ENCODE peak calls at places on chromosomes 11 and 22, in four cellular contexts. M is H1, G is HepG2, P is GM12878. Y is an unnamed sample.

GRCh38 chr11:73350908-73351636 is 25.1 kb upstream of the RELT start:
- DNase-seq in G (peak), P (no peak), M (no peak), Y (no peak)

GRCh38 chr11:109853156-109853776 is 239.9 kb upstream of the ZC3H12C start:
- DNase-seq in P (peak), M (no peak), G (peak), Y (peak)

GRCh38 chr11:103870821-103871309 is 165.6 kb upstream of the DDI1 start:
- DNase-seq in P (no peak), G (no peak), M (no peak), Y (no peak)

GRCh38 chr11:115707180-115707905 is 203.1 kb upstream of the CADM1 start:
- DNase-seq in G (no peak), M (no peak), P (no peak), Y (no peak)

GRCh38 chr22:45785458-45785857 is 113.8 kb downstream of the ATXN10 start:
- DNase-seq in G (peak), P (no peak), M (no peak), Y (no peak)

GRCh38 chr11:63999349-64000025 is 13.2 kb downstream of the OTUB1 start:
- DNase-seq in M (peak), P (no peak), G (no peak), Y (peak)

GRCh38 chr11:95515379-95515778 is 274.2 kb downstream of the FAM76B start:
- DNase-seq in G (no peak), P (no peak), M (no peak), Y (no peak)

GRCh38 chr11:57474017-57474750 is 13.9 kb downstream of the RTN4RL2 start:
- DNase-seq in G (no peak), M (no peak), P (peak), Y (no peak)

GRCh38 chr11:116641561-116642045 is 131.2 kb downstream of the BUD13 start:
- DNase-seq in P (no peak), G (no peak), M (peak), Y (peak)

GRCh38 chr11:6889835-6890234 is 2.5 kb downstream of the OR2D2 start:
- DNase-seq in P (no peak), M (no peak), G (no peak), Y (no peak)

GRCh38 chr22:20552450-20552894 is 45.1 kb downstream of the MED15 start:
- DNase-seq in M (no peak), G (peak), P (no peak), Y (no peak)

GRCh38 chr22:32764330-32765116 is 37.0 kb upstream of the TIMP3 start:
- DNase-seq in G (no peak), M (no peak), P (no peak), Y (no peak)

GRCh38 chr22:42947211-42947990 is 67.5 kb downstream of the PACSIN2 start:
- DNase-seq in G (peak), M (no peak), P (no peak), Y (no peak)

GRCh38 chr22:25482868-25483639 is 81.4 kb upstream of the GRK3 start:
- DNase-seq in G (no peak), P (no peak), M (no peak), Y (no peak)

GRCh38 chr22:21779444-21779843 is 43.9 kb upstream of the YPEL1 start:
- DNase-seq in M (no peak), P (no peak), G (no peak), Y (no peak)

GRCh38 chr22:23182289-23183106 is 2.2 kb downstream of the BCR start:
- DNase-seq in P (peak), G (no peak), M (no peak), Y (no peak)

GRCh38 chr11:96162816-96163499 is 180.0 kb downstream of the MAML2 start:
- DNase-seq in P (no peak), M (no peak), G (no peak), Y (no peak)

GRCh38 chr22:46626911-46627805 is 7.0 kb downstream of the GRAMD4 start:
- DNase-seq in M (peak), G (no peak), P (no peak), Y (peak)

GRCh38 chr11:99534812-99535211 is 514.1 kb downstream of the CNTN5 start:
- DNase-seq in M (no peak), G (no peak), P (no peak), Y (no peak)

GRCh38 chr22:40487663-40488249 is 117.4 kb downstream of the SGSM3 start:
- DNase-seq in M (no peak), G (peak), P (no peak), Y (no peak)

GRCh38 chr22:29150701-29151100 is 55.0 kb upstream of the EMID1 start:
- DNase-seq in G (no peak), P (no peak), M (no peak), Y (no peak)

GRCh38 chr11:64804346-64805210 is 1.6 kb upstream of the MAP4K2 start:
- DNase-seq in P (no peak), M (no peak), G (no peak), Y (no peak)

GRCh38 chr11:1576825-1577224 is 4.8 kb upstream of the DUSP8 start:
- DNase-seq in G (no peak), P (no peak), M (no peak), Y (no peak)

GRCh38 chr11:36452987-36453386 is 57.1 kb downstream of the TRAF6 start:
- DNase-seq in M (no peak), G (peak), P (no peak), Y (no peak)

GRCh38 chr22:17906978-17907730 is 117.2 kb downstream of the MICAL3 start:
- DNase-seq in P (no peak), M (no peak), G (no peak), Y (no peak)

GRCh38 chr11:108241370-108242037 is 18.6 kb downstream of the ATM start:
- DNase-seq in G (no peak), M (no peak), P (no peak), Y (no peak)

GRCh38 chr11:59025097-59025496 is 61.0 kb upstream of the GLYATL1B start:
- DNase-seq in M (no peak), G (peak), P (no peak), Y (no peak)
- TF ChIP-seq YY1 in M (no peak), G (no peak), P (no peak), Y (no peak)

GRCh38 chr11:79973701-79974626 is 533.1 kb upstream of the TENM4 start:
- DNase-seq in P (no peak), G (no peak), M (peak), Y (peak)
- TF ChIP-seq SUZ12 in P (no peak), G (no peak), M (no peak), Y (no peak)

GRCh38 chr22:44698531-44699421 is 3.2 kb upstream of the PRR5 start:
- DNase-seq in P (no peak), G (no peak), M (no peak), Y (peak)
- TF ChIP-seq YY1 in P (no peak), G (no peak), M (no peak), Y (no peak)

GRCh38 chr11:69830086-69830485 is 10.9 kb upstream of the FGF3 start:
- DNase-seq in G (no peak), P (no peak), M (no peak), Y (no peak)

GRCh38 chr11:69834251-69834650 is 15.0 kb upstream of the FGF3 start:
- DNase-seq in M (no peak), P (no peak), G (no peak), Y (no peak)

GRCh38 chr11:69834811-69835800 is 15.9 kb upstream of the FGF3 start:
- DNase-seq in M (no peak), P (no peak), G (no peak), Y (no peak)

GRCh38 chr11:69831985-69832384 is 12.8 kb upstream of the FGF3 start:
- DNase-seq in P (no peak), M (no peak), G (no peak), Y (no peak)

GRCh38 chr11:69832561-69833413 is 13.6 kb upstream of the FGF3 start:
- DNase-seq in M (no peak), P (no peak), G (no peak), Y (no peak)
- TF ChIP-seq SUZ12 in M (no peak), P (no peak), G (no peak), Y (no peak)

DNA sequence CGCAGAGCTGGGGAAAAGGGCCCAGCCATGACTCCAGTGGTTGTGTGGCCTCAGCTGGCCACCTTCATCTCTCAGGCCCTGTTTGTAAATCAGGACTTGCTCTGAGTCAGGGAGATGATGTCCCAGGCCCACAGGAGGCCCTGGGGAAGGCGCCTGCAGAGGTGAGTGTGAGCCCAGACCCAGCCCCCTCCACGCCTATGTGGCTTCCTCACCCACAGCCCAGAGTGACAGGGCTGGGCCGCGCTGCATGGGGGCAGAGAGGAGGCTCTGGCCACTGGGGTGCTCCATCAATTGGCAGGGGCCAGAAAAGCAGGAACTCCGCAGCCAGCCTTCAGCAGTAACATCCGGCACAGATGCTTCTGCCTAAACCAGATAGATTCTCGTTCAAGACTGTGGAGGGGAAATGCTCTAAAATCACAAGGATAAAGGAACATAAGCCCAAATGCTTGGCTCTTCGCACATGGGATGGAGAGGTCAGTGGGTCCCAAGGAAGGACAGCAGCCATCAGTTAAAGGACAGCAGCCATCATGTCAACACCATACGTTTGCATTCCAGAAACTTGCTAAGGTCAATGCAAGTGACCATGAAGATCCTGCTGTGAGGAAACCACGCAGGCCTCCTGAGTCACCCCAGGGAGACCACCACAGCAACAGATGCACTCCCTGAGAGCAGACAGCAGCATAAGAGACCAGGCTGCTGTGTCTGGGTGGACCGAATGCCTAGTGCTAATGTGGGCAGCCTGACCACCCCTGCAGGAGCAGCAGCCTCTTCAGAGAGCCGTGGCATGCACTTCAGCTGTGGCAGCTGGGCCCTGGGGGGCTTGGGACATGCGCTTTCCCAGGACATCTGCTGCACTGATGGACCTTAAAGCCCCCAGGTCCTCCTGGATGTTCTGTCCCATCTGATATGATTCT is 28.3 kb downstream of the OSBPL5 start:
- DNase-seq in G (no peak), M (no peak), P (no peak), Y (no peak)
- TF ChIP-seq YY1 in G (no peak), M (no peak), P (no peak), Y (no peak)

Y was measured in NT2/D1.